ENCODE peak calls at places on chromosomes 4 and X, in five cellular contexts. O, R, X, N and J are unnamed samples.

GRCh38 chr4:156656911-156657310 is 314.7 kb downstream of the PDGFC start:
- DNase-seq in O (no peak), R (no peak), X (no peak), N (no peak), J (no peak)

GRCh38 chr4:94039226-94039625 is 168.4 kb upstream of the SMARCAD1 start:
- DNase-seq in O (no peak), R (no peak), X (no peak), N (no peak), J (no peak)

GRCh38 chr4:55347610-55348228 is 1.7 kb downstream of the SRD5A3 start:
- DNase-seq in O (no peak), R (no peak), X (no peak), N (no peak), J (no peak)

GRCh38 chrX:85052636-85053343 is 49.1 kb downstream of the APOOL start:
- DNase-seq in O (no peak), R (no peak), X (no peak), N (no peak), J (no peak)

GRCh38 chrX:53239474-53239873 is 14.5 kb upstream of the KDM5C start:
- DNase-seq in O (no peak), R (no peak), X (no peak), N (no peak), J (no peak)

GRCh38 chrX:12447448-12448154 is 309.3 kb downstream of the FRMPD4 start:
- DNase-seq in O (no peak), R (no peak), X (no peak), N (no peak), J (no peak)

GRCh38 chrX:120446503-120446902 is 22.6 kb downstream of the LAMP2 start:
- DNase-seq in O (no peak), R (no peak), X (no peak), N (no peak), J (no peak)

GRCh38 chrX:115894087-115894486 is 276.5 kb upstream of the AGTR2 start:
- DNase-seq in O (no peak), R (peak; percentile 31), X (no peak), N (peak; percentile 32), J (no peak)

GRCh38 chr4:4321951-4322688 is 32.1 kb downstream of the ZBTB49 start:
- DNase-seq in O (no peak), R (no peak), X (no peak), N (no peak), J (no peak)

GRCh38 chrX:38937400-38937799 is 136.1 kb downstream of the MID1IP1 start:
- DNase-seq in O (no peak), R (no peak), X (no peak), N (no peak), J (no peak)

GRCh38 chr4:102959503-102959902 is 60.0 kb downstream of the SLC9B1 start:
- DNase-seq in O (no peak), R (no peak), X (no peak), N (no peak), J (no peak)

GRCh38 chrX:106791495-106791894 is 11.0 kb upstream of the TBC1D8B start:
- DNase-seq in O (no peak), R (no peak), X (no peak), N (no peak), J (no peak)

GRCh38 chr4:81260443-81261102 is 45.6 kb upstream of the PRKG2 start:
- DNase-seq in O (no peak), R (no peak), X (no peak), N (no peak), J (no peak)

GRCh38 chr4:134216436-134216835 is 14.8 kb upstream of the PABPC4L start:
- DNase-seq in O (no peak), R (no peak), X (no peak), N (no peak), J (no peak)

GRCh38 chrX:103734125-103734760 is 23.5 kb downstream of the TMEM31 start:
- DNase-seq in O (no peak), R (no peak), X (no peak), N (no peak), J (no peak)

GRCh38 chr4:183391204-183391603 is 53.2 kb upstream of the CDKN2AIP start:
- DNase-seq in O (no peak), R (no peak), X (no peak), N (no peak), J (peak; percentile 13)

GRCh38 chr4:122914292-122914904 is 8.0 kb downstream of the NUDT6 start:
- DNase-seq in O (no peak), R (no peak), X (no peak), N (no peak), J (no peak)

GRCh38 chr4:162847945-162848549 is 318.6 kb downstream of the NAF1 start:
- DNase-seq in O (no peak), R (no peak), X (no peak), N (no peak), J (no peak)

GRCh38 chr4:183376381-183376780 is 54.2 kb upstream of the CLDN24 start:
- DNase-seq in O (no peak), R (no peak), X (peak; percentile 71), N (no peak), J (no peak)

GRCh38 chr4:108774809-108775530 is 12.1 kb upstream of the ETNPPL start:
- DNase-seq in O (no peak), R (no peak), X (no peak), N (no peak), J (no peak)

GRCh38 chr4:168634276-168634802 is 137.5 kb downstream of the PALLD start:
- DNase-seq in O (no peak), R (no peak), X (no peak), N (no peak), J (no peak)

GRCh38 chr4:141058739-141059507 is 74.3 kb downstream of the RNF150 start:
- DNase-seq in O (no peak), R (no peak), X (no peak), N (no peak), J (no peak)

GRCh38 chrX:41600266-41600665 is 88.5 kb upstream of the GPR34 start:
- DNase-seq in O (no peak), R (no peak), X (no peak), N (no peak), J (no peak)

GRCh38 chrX:106726485-106727437 is at the start of gene RNF128:
- DNase-seq in O (no peak), R (peak; percentile 76), X (peak; percentile 83), N (peak; percentile 23), J (no peak)

GRCh38 chr4:47774078-47774477 is 63.8 kb downstream of the CORIN start:
- DNase-seq in O (no peak), R (no peak), X (peak; percentile 38), N (no peak), J (no peak)

GRCh38 chr4:122083971-122084370 is 68.2 kb upstream of the BLTP1 start:
- DNase-seq in O (no peak), R (no peak), X (no peak), N (no peak), J (no peak)

GRCh38 chrX:340121-340520 is 21.5 kb upstream of the GTPBP6 start:
- DNase-seq in O (no peak), R (no peak), X (peak; percentile 15), N (no peak), J (no peak)

GRCh38 chr4:151641983-151642382 is 118.8 kb downstream of the GATB start:
- DNase-seq in O (no peak), R (no peak), X (no peak), N (no peak), J (no peak)

GRCh38 chrX:78548012-78548411 is 111.1 kb downstream of the RTL3 start:
- DNase-seq in O (no peak), R (no peak), X (no peak), N (no peak), J (no peak)

DNA sequence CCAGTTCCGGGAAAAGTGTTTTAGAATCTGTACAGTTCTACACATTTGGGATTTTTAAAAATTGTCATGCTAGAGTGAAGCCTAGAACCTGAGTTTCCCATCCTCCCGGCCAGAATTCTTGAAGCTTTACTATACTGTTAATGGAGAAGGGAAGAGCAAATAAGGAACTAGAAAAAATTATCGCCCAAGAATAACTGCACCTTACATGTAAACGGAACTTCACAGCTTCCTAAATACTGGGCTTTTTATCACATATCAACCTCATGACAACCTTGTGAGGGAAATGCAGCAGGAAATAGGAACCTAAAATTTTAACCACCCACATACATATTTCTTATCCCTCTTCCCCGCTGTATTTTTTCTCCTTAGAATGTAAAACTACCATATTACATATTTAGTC is 19.3 kb downstream of the ARHGEF9 start:
- DNase-seq in O (no peak), R (no peak), X (no peak), N (no peak), J (no peak)
- TF ChIP-seq POLR2A in O (no peak), R (no peak), X (no peak), N (no peak), J (no peak)

DNA sequence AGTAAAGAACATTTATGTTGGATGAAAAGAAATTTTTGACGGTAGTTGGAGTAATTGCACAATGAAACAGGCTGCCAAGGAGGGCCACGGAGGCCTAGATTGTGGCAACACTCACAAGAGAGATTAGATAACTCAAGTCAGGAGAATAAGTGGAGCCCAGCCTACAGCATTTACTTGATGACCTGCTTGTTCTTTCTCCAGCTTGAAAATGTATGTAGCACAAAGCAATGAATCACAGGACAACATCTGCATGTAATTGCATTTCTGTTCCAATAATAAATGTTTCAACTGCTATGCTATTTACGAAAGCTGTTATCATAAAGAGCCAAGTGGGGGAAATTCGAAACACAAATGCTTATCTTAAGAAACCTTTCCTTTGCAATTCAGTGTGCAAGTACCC is 221.2 kb upstream of the MID1 start:
- DNase-seq in O (no peak), R (no peak), X (no peak), N (no peak), J (no peak)
- TF ChIP-seq EP300 in O (no peak), R (no peak), X (no peak), N (no peak), J (no peak)

DNA sequence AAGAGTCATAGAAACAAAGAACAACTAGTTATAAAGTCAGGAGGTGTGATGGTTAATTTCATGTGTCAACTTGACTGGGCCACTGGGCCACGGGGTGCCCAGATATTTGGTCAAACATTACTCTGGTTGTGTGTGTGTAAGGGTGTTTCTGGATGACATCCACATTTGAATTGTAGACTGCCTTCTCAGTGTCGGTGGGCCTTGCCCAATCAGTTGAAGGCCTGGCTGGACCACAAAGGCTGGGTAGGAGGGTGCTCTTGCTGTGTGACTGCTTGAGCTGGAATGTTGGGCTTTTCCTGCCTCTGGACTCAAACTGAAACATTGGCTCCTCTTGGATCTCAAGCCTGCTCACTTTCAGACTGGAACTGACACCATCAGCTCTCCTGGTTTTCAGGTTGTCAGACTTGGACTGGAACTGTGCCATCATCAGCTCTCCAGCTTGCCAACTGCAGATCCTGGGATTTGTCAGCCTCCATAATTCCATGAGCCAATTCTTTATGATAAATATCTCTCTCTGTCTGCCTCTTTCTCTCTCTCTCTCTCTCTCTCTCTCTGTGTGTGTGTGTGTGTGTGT is 41.4 kb downstream of the CLDN34 start:
- DNase-seq in O (no peak), R (no peak), X (no peak), N (no peak), J (no peak)
- H3K4me3 ChIP-seq in O (no peak overlapping the region), R (no peak overlapping the region), X (no peak overlapping the region), N (no peak overlapping the region), J (no peak overlapping the region)

GRCh38 chrX:24242649-24243556 is 71.0 kb downstream of the SUPT20HL2 start:
- DNase-seq in O (peak; percentile 40), R (peak; percentile 60), X (no peak), N (peak; percentile 40), J (peak; percentile 80)
- TF ChIP-seq POLR2A in O (no peak), R (no peak), X (no peak), N (no peak), J (no peak)